ENCODE peak calls at places on chromosome 19, in seven cellular contexts. One of them, this sample, is unnamed.

GRCh38 chr19:19740755-19741154 is 7.8 kb upstream of the ZNF14 start:
- DNase-seq in fibroblast of the aortic adventitia: no peak
- DNase-seq in lower leg skin: no peak
- DNase-seq in hypothalamus: no peak
- DNase-seq in NCI-H524: no peak
- DNase-seq in breast epithelium: no peak
- DNase-seq in B cell: no peak
- DNase-seq in this sample: peak

GRCh38 chr19:10113592-10113963 is 2.1 kb downstream of the P2RY11 start:
- DNase-seq in breast epithelium: no peak
- DNase-seq in NCI-H524: peak
- DNase-seq in lower leg skin: no peak
- DNase-seq in hypothalamus: no peak
- DNase-seq in fibroblast of the aortic adventitia: no peak
- DNase-seq in B cell: no peak
- DNase-seq in this sample: no peak

GRCh38 chr19:38729653-38730469 is 14.4 kb downstream of the CAPN12 start:
- DNase-seq in B cell: peak
- DNase-seq in lower leg skin: peak
- DNase-seq in breast epithelium: peak
- DNase-seq in fibroblast of the aortic adventitia: peak
- DNase-seq in hypothalamus: no peak
- DNase-seq in NCI-H524: peak
- DNase-seq in this sample: peak

GRCh38 chr19:6737873-6738725 is 719 bp upstream of the GPR108 start:
- DNase-seq in NCI-H524: peak
- DNase-seq in breast epithelium: peak
- DNase-seq in B cell: peak
- DNase-seq in fibroblast of the aortic adventitia: peak
- DNase-seq in hypothalamus: peak
- DNase-seq in lower leg skin: peak
- DNase-seq in this sample: peak

GRCh38 chr19:42283248-42284065 is 14.4 kb downstream of the CIC start:
- DNase-seq in hypothalamus: peak
- DNase-seq in NCI-H524: peak
- DNase-seq in fibroblast of the aortic adventitia: peak
- DNase-seq in lower leg skin: peak
- DNase-seq in breast epithelium: peak
- DNase-seq in B cell: peak
- DNase-seq in this sample: peak

GRCh38 chr19:55116232-55117062 is 990 bp downstream of the PPP1R12C start:
- DNase-seq in fibroblast of the aortic adventitia: peak
- DNase-seq in breast epithelium: peak
- DNase-seq in NCI-H524: peak
- DNase-seq in B cell: peak
- DNase-seq in lower leg skin: peak
- DNase-seq in hypothalamus: peak
- DNase-seq in this sample: peak

GRCh38 chr19:2167896-2168618 is 4.3 kb downstream of the DOT1L start:
- DNase-seq in breast epithelium: no peak
- DNase-seq in hypothalamus: no peak
- DNase-seq in B cell: peak
- DNase-seq in lower leg skin: peak
- DNase-seq in fibroblast of the aortic adventitia: peak
- DNase-seq in NCI-H524: no peak
- DNase-seq in this sample: peak

GRCh38 chr19:40190891-40191835 is at the start of gene MAP3K10:
- DNase-seq in hypothalamus: peak
- DNase-seq in fibroblast of the aortic adventitia: peak
- DNase-seq in breast epithelium: no peak
- DNase-seq in NCI-H524: peak
- DNase-seq in lower leg skin: peak
- DNase-seq in B cell: peak
- DNase-seq in this sample: peak

GRCh38 chr19:33310606-33311325 is 8.4 kb upstream of the CEBPA start:
- DNase-seq in hypothalamus: no peak
- DNase-seq in NCI-H524: peak
- DNase-seq in lower leg skin: peak
- DNase-seq in breast epithelium: no peak
- DNase-seq in fibroblast of the aortic adventitia: no peak
- DNase-seq in B cell: no peak
- DNase-seq in this sample: no peak